ENCODE peak calls at places on chromosomes 13 and 19, in four cellular contexts. S is upper lobe of left lung, O is hepatic stellate cell, Z is SK-N-SH. Q is an unnamed sample.
A peak's percentile ranks its signal among the peaks of the same experiment; 100 is the strongest.

GRCh38 chr13:36954542-36954941 is 34.5 kb upstream of the SMAD9 start:
- DNase-seq in S (no peak), O (no peak), Z (no peak), Q (no peak)

GRCh38 chr19:2014731-2015610 is 543 bp downstream of the BTBD2 start:
- DNase-seq in S (no peak), O (peak; percentile 72), Z (peak; percentile 59), Q (no peak)

GRCh38 chr13:96984061-96984508 is 10.2 kb downstream of the OXGR1 start:
- DNase-seq in S (peak; percentile 70), O (no peak), Z (peak; percentile 57), Q (peak; percentile 69)

GRCh38 chr19:54707932-54708331 is 16.3 kb upstream of the KIR3DL3 start:
- DNase-seq in S (peak; percentile 27), O (no peak), Z (no peak), Q (no peak)

GRCh38 chr19:58350001-58350801 is 3.1 kb downstream of the A1BG start:
- DNase-seq in S (no peak), O (no peak), Z (no peak), Q (no peak)

GRCh38 chr19:41409288-41409687 is 11.7 kb downstream of the BCKDHA start:
- DNase-seq in S (peak; percentile 84), O (no peak), Z (no peak), Q (peak; percentile 83)

GRCh38 chr19:49104229-49104864 is 9.8 kb upstream of the LIN7B start:
- DNase-seq in S (no peak), O (no peak), Z (no peak), Q (no peak)

GRCh38 chr19:6125571-6125989 is 9.9 kb upstream of the ACSBG2 start:
- DNase-seq in S (peak; percentile 73), O (peak; percentile 67), Z (peak; percentile 66), Q (peak; percentile 95)

GRCh38 chr19:5313307-5313706 is 27.3 kb downstream of the PTPRS start:
- DNase-seq in S (no peak), O (no peak), Z (peak; percentile 72), Q (no peak)

GRCh38 chr19:57512845-57513244 is 13.1 kb downstream of the ZNF773 start:
- DNase-seq in S (no peak), O (no peak), Z (no peak), Q (no peak)

Q was measured in PC-3.